ENCODE peak calls at places on chromosomes 12 and 14, in nine cellular contexts. Z is fibroblast of lung, L is MM.1S, W is GM23338, D is mammary epithelial cell, F is astrocyte, O is GM23248, S is endothelial cell of umbilical vein, Q is neural progenitor cell. H is an unnamed sample.

GRCh38 chr14:98548071-98548686 is 723.8 kb downstream of the BCL11B start:
- DNase-seq in Z (no peak), L (no peak), W (no peak), D (no peak), F (no peak), O (no peak), S (no peak), Q (no peak), H (no peak)

GRCh38 chr12:57940915-57941164 is 527 bp upstream of the ATP23 start:
- DNase-seq in Z (no peak), L (no peak), W (no peak), D (no peak), F (no peak), O (no peak), S (no peak), Q (no peak), H (peak)

GRCh38 chr12:90244232-90244631 is 535.6 kb upstream of the ATP2B1 start:
- DNase-seq in Z (no peak), L (no peak), W (no peak), D (no peak), F (no peak), O (no peak), S (peak), Q (no peak), H (no peak)

GRCh38 chr12:109987615-109988014 is 8.6 kb downstream of the GIT2 start:
- DNase-seq in Z (no peak), L (no peak), W (no peak), D (no peak), F (no peak), O (no peak), S (no peak), Q (no peak), H (no peak)

GRCh38 chr12:130933269-130933995 is 20.3 kb upstream of the ADGRD1 start:
- DNase-seq in Z (no peak), L (no peak), W (no peak), D (no peak), F (no peak), O (no peak), S (no peak), Q (no peak), H (no peak)

GRCh38 chr12:52235001-52235760 is 2.1 kb downstream of the KRT7 start:
- DNase-seq in Z (no peak), L (no peak), W (no peak), D (no peak), F (no peak), O (peak), S (no peak), Q (no peak), H (no peak)

GRCh38 chr12:71950819-71951218 is 12.2 kb downstream of the TPH2 start:
- DNase-seq in Z (no peak), L (no peak), W (no peak), D (no peak), F (no peak), O (no peak), S (no peak), Q (no peak), H (no peak)

GRCh38 chr14:92253381-92253894 is 69.5 kb upstream of the SLC24A4 start:
- DNase-seq in Z (no peak), L (no peak), W (peak), D (no peak), F (no peak), O (no peak), S (no peak), Q (peak), H (no peak)

GRCh38 chr12:131682511-131682895 is 28.4 kb upstream of the SFSWAP start:
- DNase-seq in Z (no peak), L (no peak), W (no peak), D (no peak), F (no peak), O (no peak), S (no peak), Q (no peak), H (no peak)

GRCh38 chr12:11795910-11796459 is 146.5 kb downstream of the ETV6 start:
- DNase-seq in Z (no peak), L (no peak), W (peak), D (peak), F (peak), O (peak), S (peak), Q (peak), H (no peak)

GRCh38 chr12:5390174-5390799 is 41.6 kb upstream of the NTF3 start:
- DNase-seq in Z (no peak), L (no peak), W (no peak), D (no peak), F (peak), O (peak), S (no peak), Q (no peak), H (peak)

GRCh38 chr12:127270193-127270592 is 996.8 kb upstream of the TMEM132C start:
- DNase-seq in Z (peak), L (no peak), W (no peak), D (peak), F (peak), O (peak), S (no peak), Q (no peak), H (peak)

GRCh38 chr12:68960162-68960501 is 27.2 kb upstream of the CPM start:
- DNase-seq in Z (peak), L (no peak), W (no peak), D (no peak), F (peak), O (peak), S (no peak), Q (no peak), H (no peak)
- H2AFZ ChIP-seq in Z (no peak), L (no peak), W (no peak), D (no peak), F (no peak), O (no peak), S (no peak), Q (no peak), H (no peak)

DNA sequence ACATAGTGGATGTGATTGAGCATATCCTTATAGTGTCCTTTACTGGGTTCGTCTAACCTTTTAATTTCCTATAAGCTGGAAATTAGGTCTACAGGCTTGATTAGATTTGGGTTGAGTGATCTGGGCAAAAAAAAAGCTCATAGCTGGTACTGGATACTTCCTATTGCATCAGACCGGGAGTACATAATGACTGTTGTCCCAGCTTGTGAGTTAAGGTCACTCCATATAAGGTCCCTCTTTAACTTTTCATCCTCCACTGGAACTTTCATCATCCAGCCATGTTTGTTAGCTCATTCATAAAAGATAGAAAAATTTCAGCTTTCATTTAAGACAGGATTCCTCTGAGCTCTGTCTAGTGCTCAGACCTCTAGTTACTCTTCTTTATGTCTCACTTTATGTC is 80.8 kb downstream of the C14orf132 start:
- DNase-seq in Z (peak), L (no peak), W (no peak), D (no peak), F (no peak), O (no peak), S (no peak), Q (no peak), H (no peak)
- H3K27ac ChIP-seq in Z (no peak), L (no peak), W (no peak), D (no peak), F (no peak), O (no peak), S (no peak), Q (no peak), H (no peak)

DNA sequence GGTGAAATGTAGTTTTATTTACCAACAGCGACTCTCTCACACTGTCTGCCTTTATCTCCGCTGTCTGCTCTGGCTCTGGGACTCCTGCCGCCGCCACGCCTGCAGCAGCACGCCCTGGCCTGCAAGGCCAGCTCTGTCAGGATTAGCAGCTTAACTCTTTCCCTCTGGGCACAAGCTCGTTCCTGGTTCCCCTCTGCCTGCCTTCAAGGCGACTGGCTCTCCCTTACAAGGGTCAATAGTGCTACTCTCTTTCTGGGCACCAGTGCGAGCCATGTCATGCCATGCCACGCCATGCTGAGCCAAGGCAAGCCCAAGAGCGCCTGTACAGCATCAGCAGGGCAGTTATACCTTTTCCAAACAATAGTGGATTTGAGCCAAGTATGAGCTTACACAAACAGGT is 3.6 kb upstream of the CLEC2B start:
- DNase-seq in Z (no peak), L (no peak), W (no peak), D (peak), F (no peak), O (no peak), S (no peak), Q (peak), H (peak)
- TF ChIP-seq EZH2 in Z (no peak), L (no peak), W (no peak), D (no peak), F (no peak), O (no peak), S (no peak), Q (no peak), H (no peak)

GRCh38 chr14:103519837-103520212 is 2.8 kb downstream of the CKB start:
- DNase-seq in Z (no peak), L (no peak), W (no peak), D (no peak), F (no peak), O (peak), S (no peak), Q (no peak), H (peak)

GRCh38 chr14:103522028-103522581 is 525 bp downstream of the CKB start:
- DNase-seq in Z (peak), L (no peak), W (peak), D (no peak), F (no peak), O (peak), S (no peak), Q (peak), H (no peak)

GRCh38 chr14:103520269-103520656 is 2.4 kb downstream of the CKB start:
- DNase-seq in Z (no peak), L (no peak), W (no peak), D (no peak), F (no peak), O (no peak), S (no peak), Q (no peak), H (peak)

GRCh38 chr14:103521438-103521961 is 1.1 kb downstream of the CKB start:
- DNase-seq in Z (no peak), L (no peak), W (no peak), D (no peak), F (no peak), O (peak), S (no peak), Q (peak), H (no peak)

DNA sequence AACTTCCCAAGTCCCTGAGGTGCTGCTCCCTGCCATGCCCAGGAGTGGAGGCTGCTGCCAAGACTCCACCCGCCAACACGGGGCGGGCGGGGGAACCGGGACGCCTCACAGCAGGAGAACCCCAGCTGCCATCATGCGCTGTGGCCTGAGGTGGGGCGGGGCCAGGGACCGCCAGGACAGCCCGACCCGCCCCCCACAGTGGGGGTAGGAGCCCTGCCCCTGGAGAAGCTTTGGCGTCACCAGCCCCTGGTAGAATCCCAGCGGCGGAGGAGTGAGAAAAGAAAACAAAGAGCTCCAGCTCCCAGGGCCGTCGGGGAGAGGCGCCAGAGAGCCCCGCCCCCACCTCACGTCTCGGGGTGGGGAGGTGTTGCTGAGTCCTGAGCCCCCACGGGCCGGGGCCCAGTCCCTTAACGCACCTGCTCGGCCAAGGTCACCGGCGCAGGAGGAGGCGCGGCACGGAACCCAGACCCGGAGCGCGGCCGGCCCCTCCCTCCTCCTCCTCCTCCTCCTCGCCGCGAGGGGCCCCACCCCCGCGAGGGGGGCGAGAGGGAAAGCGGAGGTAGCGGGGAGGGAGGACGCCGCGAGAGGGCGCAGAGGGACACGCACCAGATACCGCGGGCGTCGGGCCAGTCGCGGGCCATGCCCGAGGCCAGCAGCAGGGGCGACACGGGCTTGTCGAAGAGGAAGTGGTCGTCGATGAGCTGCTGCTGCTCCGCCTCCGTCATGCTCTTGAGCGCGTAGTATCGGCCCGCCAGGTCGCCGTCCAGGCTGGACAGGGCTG is 1.8 kb downstream of the CKB start:
- DNase-seq in Z (peak), L (peak), W (peak), D (peak), F (no peak), O (peak), S (peak), Q (peak), H (peak)
- H2AFZ ChIP-seq in Z (no peak), L (peak), W (no peak), D (no peak), F (no peak), O (no peak), S (peak), Q (no peak), H (peak)

GRCh38 chr14:35386673-35387125 is 17.9 kb downstream of the NFKBIA start:
- DNase-seq in Z (no peak), L (no peak), W (no peak), D (no peak), F (no peak), O (no peak), S (no peak), Q (peak), H (no peak)
- H3K27ac ChIP-seq in Z (no peak), L (no peak), W (no peak), D (no peak), F (no peak), O (no peak), S (no peak), Q (no peak), H (peak)

GRCh38 chr14:68797180-68797670 is 4.4 kb upstream of the ZFP36L1 start:
- DNase-seq in Z (no peak), L (no peak), W (peak), D (no peak), F (no peak), O (no peak), S (no peak), Q (peak), H (no peak)

GRCh38 chr14:68796418-68797101 is 3.7 kb upstream of the ZFP36L1 start:
- DNase-seq in Z (peak), L (no peak), W (peak), D (no peak), F (no peak), O (peak), S (no peak), Q (no peak), H (no peak)

GRCh38 chr14:68794856-68795601 is 2.2 kb upstream of the ZFP36L1 start:
- DNase-seq in Z (peak), L (peak), W (peak), D (peak), F (peak), O (peak), S (peak), Q (peak), H (peak)

GRCh38 chr14:68794130-68794855 is 1.4 kb upstream of the ZFP36L1 start:
- DNase-seq in Z (peak), L (peak), W (peak), D (peak), F (peak), O (peak), S (peak), Q (peak), H (peak)

GRCh38 chr14:68795602-68796417 is 2.9 kb upstream of the ZFP36L1 start:
- DNase-seq in Z (peak), L (peak), W (peak), D (peak), F (peak), O (peak), S (peak), Q (peak), H (peak)
- TF ChIP-seq EZH2 in Z (no peak), L (no peak), W (no peak), D (no peak), F (no peak), O (no peak), S (no peak), Q (no peak), H (no peak)

H was measured in hepatocyte.